ENCODE peak calls at places on chromosome 13, in five cellular contexts. One of them, this sample, is unnamed. For H3K36me3, the result is how much of the 10 kb centered on the place peaks cover.

GRCh38 chr13:23621316-23621645 is 51.1 kb downstream of the TNFRSF19 start:
- DNase-seq in uterus: no peak
- DNase-seq in thoracic aorta: no peak
- DNase-seq in ovary: no peak
- DNase-seq in suprapubic skin: no peak
- DNase-seq in this sample: no peak

GRCh38 chr13:74406439-74406838 is 272.2 kb upstream of the KLF12 start:
- DNase-seq in ovary: no peak
- DNase-seq in suprapubic skin: no peak
- DNase-seq in thoracic aorta: no peak
- DNase-seq in uterus: no peak
- DNase-seq in this sample: no peak

GRCh38 chr13:94345374-94346195 is 133.9 kb downstream of the DCT start:
- DNase-seq in ovary: no peak
- DNase-seq in suprapubic skin: no peak
- DNase-seq in uterus: no peak
- DNase-seq in thoracic aorta: no peak
- DNase-seq in this sample: no peak

GRCh38 chr13:74774252-74774651 is 640.0 kb upstream of the KLF12 start:
- DNase-seq in uterus: no peak
- DNase-seq in suprapubic skin: no peak
- DNase-seq in thoracic aorta: no peak
- DNase-seq in ovary: no peak
- DNase-seq in this sample: no peak

GRCh38 chr13:110106726-110107125 is 200.2 kb downstream of the COL4A1 start:
- DNase-seq in uterus: peak
- DNase-seq in thoracic aorta: no peak
- DNase-seq in ovary: no peak
- DNase-seq in suprapubic skin: no peak
- DNase-seq in this sample: peak

GRCh38 chr13:32905063-32905863 is 111.0 kb upstream of the KL start:
- DNase-seq in thoracic aorta: no peak
- DNase-seq in uterus: no peak
- DNase-seq in ovary: no peak
- DNase-seq in suprapubic skin: no peak
- DNase-seq in this sample: no peak

GRCh38 chr13:110409581-110409992 is 102.5 kb downstream of the COL4A2 start:
- DNase-seq in suprapubic skin: no peak
- DNase-seq in ovary: no peak
- DNase-seq in thoracic aorta: no peak
- DNase-seq in uterus: peak
- DNase-seq in this sample: no peak

GRCh38 chr13:22738357-22738756 is 442.4 kb upstream of the SGCG start:
- DNase-seq in thoracic aorta: no peak
- DNase-seq in suprapubic skin: no peak
- DNase-seq in uterus: no peak
- DNase-seq in ovary: no peak
- DNase-seq in this sample: no peak

GRCh38 chr13:110390572-110390971 is 83.5 kb downstream of the COL4A2 start:
- DNase-seq in ovary: no peak
- DNase-seq in uterus: peak
- DNase-seq in thoracic aorta: no peak
- DNase-seq in suprapubic skin: no peak
- DNase-seq in this sample: no peak

GRCh38 chr13:38849316-38849715 is 141.3 kb downstream of the STOML3 start:
- DNase-seq in suprapubic skin: no peak
- DNase-seq in ovary: no peak
- DNase-seq in uterus: no peak
- DNase-seq in thoracic aorta: no peak
- DNase-seq in this sample: no peak

GRCh38 chr13:60448907-60449510 is 52.0 kb downstream of the TDRD3 start:
- DNase-seq in ovary: no peak
- DNase-seq in suprapubic skin: no peak
- DNase-seq in uterus: no peak
- DNase-seq in thoracic aorta: no peak
- DNase-seq in this sample: no peak

GRCh38 chr13:23235994-23236393 is 55.2 kb downstream of the SGCG start:
- DNase-seq in uterus: no peak
- DNase-seq in thoracic aorta: no peak
- DNase-seq in suprapubic skin: no peak
- DNase-seq in ovary: no peak
- DNase-seq in this sample: no peak

GRCh38 chr13:109385161-109385560 is 401.2 kb downstream of the IRS2 start:
- DNase-seq in ovary: no peak
- DNase-seq in uterus: no peak
- DNase-seq in thoracic aorta: no peak
- DNase-seq in suprapubic skin: no peak
- DNase-seq in this sample: no peak

GRCh38 chr13:110067355-110068175 is 239.4 kb downstream of the COL4A1 start:
- DNase-seq in thoracic aorta: no peak
- DNase-seq in ovary: no peak
- DNase-seq in suprapubic skin: no peak
- DNase-seq in uterus: peak
- DNase-seq in this sample: no peak

GRCh38 chr13:49683489-49683888 is 7.8 kb downstream of the EBPL start:
- DNase-seq in thoracic aorta: no peak
- DNase-seq in ovary: no peak
- DNase-seq in uterus: no peak
- DNase-seq in suprapubic skin: no peak
- DNase-seq in this sample: no peak

GRCh38 chr13:30832845-30833332 is 73.2 kb upstream of the MEDAG start:
- DNase-seq in uterus: peak
- DNase-seq in suprapubic skin: peak
- DNase-seq in ovary: peak
- DNase-seq in thoracic aorta: no peak
- DNase-seq in this sample: peak

GRCh38 chr13:49046534-49046933 is 70.8 kb downstream of the FNDC3A start:
- DNase-seq in uterus: no peak
- DNase-seq in thoracic aorta: no peak
- DNase-seq in suprapubic skin: no peak
- DNase-seq in ovary: no peak
- DNase-seq in this sample: no peak

GRCh38 chr13:51795419-51795818 is 8.5 kb downstream of the DHRS12 start:
- DNase-seq in ovary: no peak
- DNase-seq in suprapubic skin: no peak
- DNase-seq in uterus: no peak
- DNase-seq in thoracic aorta: no peak
- DNase-seq in this sample: no peak

GRCh38 chr13:96673825-96674224 is 320.5 kb downstream of the OXGR1 start:
- DNase-seq in uterus: no peak
- DNase-seq in ovary: no peak
- DNase-seq in thoracic aorta: no peak
- DNase-seq in suprapubic skin: no peak
- DNase-seq in this sample: no peak

GRCh38 chr13:60260440-60260839 is 96.7 kb upstream of the DIAPH3 start:
- DNase-seq in uterus: no peak
- DNase-seq in thoracic aorta: no peak
- DNase-seq in suprapubic skin: no peak
- DNase-seq in ovary: no peak
- DNase-seq in this sample: no peak

GRCh38 chr13:110637747-110638146 is 22.4 kb downstream of the NAXD start:
- DNase-seq in suprapubic skin: no peak
- DNase-seq in ovary: no peak
- DNase-seq in thoracic aorta: no peak
- DNase-seq in uterus: no peak
- DNase-seq in this sample: no peak

GRCh38 chr13:64158910-64159309 is 2743.3 kb upstream of the PCDH20 start:
- DNase-seq in suprapubic skin: no peak
- DNase-seq in uterus: no peak
- DNase-seq in ovary: no peak
- DNase-seq in thoracic aorta: no peak
- DNase-seq in this sample: no peak

GRCh38 chr13:99703908-99704307 is 202.6 kb downstream of the TM9SF2 start:
- DNase-seq in uterus: no peak
- DNase-seq in suprapubic skin: no peak
- DNase-seq in thoracic aorta: no peak
- DNase-seq in ovary: no peak
- DNase-seq in this sample: no peak

GRCh38 chr13:24851546-24851945 is 87.6 kb downstream of the RNF17 start:
- DNase-seq in ovary: no peak
- DNase-seq in suprapubic skin: no peak
- DNase-seq in thoracic aorta: no peak
- DNase-seq in uterus: no peak
- DNase-seq in this sample: no peak

GRCh38 chr13:52804202-52804641 is 44.2 kb downstream of the PCDH8 start:
- DNase-seq in suprapubic skin: no peak
- DNase-seq in ovary: no peak
- DNase-seq in uterus: no peak
- DNase-seq in thoracic aorta: no peak
- DNase-seq in this sample: no peak

GRCh38 chr13:68170961-68171360 is 940.8 kb upstream of the PCDH9 start:
- DNase-seq in thoracic aorta: no peak
- DNase-seq in ovary: no peak
- DNase-seq in suprapubic skin: no peak
- DNase-seq in uterus: no peak
- DNase-seq in this sample: no peak

GRCh38 chr13:43268632-43269031 is 245.2 kb downstream of the DNAJC15 start:
- DNase-seq in suprapubic skin: no peak
- DNase-seq in thoracic aorta: no peak
- DNase-seq in uterus: no peak
- DNase-seq in ovary: no peak
- DNase-seq in this sample: no peak

GRCh38 chr13:33349996-33350826 is 64.7 kb upstream of the STARD13 start:
- DNase-seq in ovary: peak
- DNase-seq in suprapubic skin: peak
- DNase-seq in thoracic aorta: no peak
- DNase-seq in uterus: peak
- DNase-seq in this sample: peak

GRCh38 chr13:30905932-30906383 is at the start of gene MEDAG:
- DNase-seq in ovary: peak
- DNase-seq in thoracic aorta: peak
- DNase-seq in uterus: peak
- DNase-seq in suprapubic skin: peak
- DNase-seq in this sample: peak

GRCh38 chr13:97141564-97142005 is 80.5 kb upstream of the MBNL2 start:
- DNase-seq in suprapubic skin: peak
- DNase-seq in uterus: peak
- DNase-seq in thoracic aorta: no peak
- DNase-seq in ovary: no peak
- DNase-seq in this sample: no peak

DNA sequence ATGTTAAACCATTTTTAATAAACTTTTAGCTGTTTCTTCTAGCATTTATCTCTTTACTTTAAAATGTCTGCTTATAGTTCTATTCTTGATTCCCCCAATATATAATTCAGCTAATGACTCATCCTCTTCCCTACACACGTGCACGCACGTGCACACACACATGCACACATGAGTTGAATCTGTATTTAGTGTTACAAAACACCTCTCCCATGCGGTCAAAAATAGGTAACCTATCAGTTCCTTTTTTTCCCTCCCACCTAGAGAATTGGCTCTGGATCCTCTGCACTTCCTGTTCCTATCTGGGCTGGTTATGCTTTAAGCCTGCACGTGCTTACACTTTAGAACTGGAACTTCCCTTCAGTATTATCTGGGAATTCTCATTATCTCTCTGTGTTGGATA is 144.1 kb downstream of the PAN3 start:
- DNase-seq in uterus: no peak
- DNase-seq in thoracic aorta: no peak
- DNase-seq in ovary: no peak
- DNase-seq in suprapubic skin: no peak
- DNase-seq in this sample: no peak
- H3K36me3 ChIP-seq in uterus: under half
- H3K36me3 ChIP-seq in thoracic aorta: under half
- H3K36me3 ChIP-seq in ovary: under half
- H3K36me3 ChIP-seq in suprapubic skin: half or more
- H3K36me3 ChIP-seq in this sample: under half

GRCh38 chr13:46639033-46639981 is 86.3 kb downstream of the LRCH1 start:
- DNase-seq in ovary: no peak
- DNase-seq in thoracic aorta: no peak
- DNase-seq in uterus: no peak
- DNase-seq in suprapubic skin: no peak
- DNase-seq in this sample: no peak

GRCh38 chr13:46642254-46642653 is 89.3 kb downstream of the LRCH1 start:
- DNase-seq in uterus: no peak
- DNase-seq in thoracic aorta: no peak
- DNase-seq in suprapubic skin: no peak
- DNase-seq in ovary: no peak
- DNase-seq in this sample: no peak

GRCh38 chr13:46640843-46641242 is 87.9 kb downstream of the LRCH1 start:
- DNase-seq in suprapubic skin: no peak
- DNase-seq in ovary: no peak
- DNase-seq in uterus: no peak
- DNase-seq in thoracic aorta: no peak
- DNase-seq in this sample: no peak

GRCh38 chr13:46643165-46643777 is 90.3 kb downstream of the LRCH1 start:
- DNase-seq in uterus: no peak
- DNase-seq in ovary: no peak
- DNase-seq in thoracic aorta: no peak
- DNase-seq in suprapubic skin: no peak
- DNase-seq in this sample: no peak

GRCh38 chr13:46641274-46642081 is 88.5 kb downstream of the LRCH1 start:
- DNase-seq in suprapubic skin: no peak
- DNase-seq in thoracic aorta: no peak
- DNase-seq in ovary: no peak
- DNase-seq in uterus: peak
- DNase-seq in this sample: no peak
- TF ChIP-seq CTCF in suprapubic skin: no peak
- TF ChIP-seq CTCF in thoracic aorta: no peak
- TF ChIP-seq CTCF in ovary: no peak
- TF ChIP-seq CTCF in uterus: no peak
- TF ChIP-seq CTCF in this sample: no peak

GRCh38 chr13:26476111-26476743 is 81.3 kb upstream of the WASF3 start:
- DNase-seq in uterus: no peak
- DNase-seq in suprapubic skin: no peak
- DNase-seq in thoracic aorta: no peak
- DNase-seq in ovary: no peak
- DNase-seq in this sample: peak
- H3K27ac ChIP-seq in uterus: no peak
- H3K27ac ChIP-seq in suprapubic skin: peak
- H3K27ac ChIP-seq in thoracic aorta: peak
- H3K27ac ChIP-seq in ovary: no peak
- H3K27ac ChIP-seq in this sample: peak

DNA sequence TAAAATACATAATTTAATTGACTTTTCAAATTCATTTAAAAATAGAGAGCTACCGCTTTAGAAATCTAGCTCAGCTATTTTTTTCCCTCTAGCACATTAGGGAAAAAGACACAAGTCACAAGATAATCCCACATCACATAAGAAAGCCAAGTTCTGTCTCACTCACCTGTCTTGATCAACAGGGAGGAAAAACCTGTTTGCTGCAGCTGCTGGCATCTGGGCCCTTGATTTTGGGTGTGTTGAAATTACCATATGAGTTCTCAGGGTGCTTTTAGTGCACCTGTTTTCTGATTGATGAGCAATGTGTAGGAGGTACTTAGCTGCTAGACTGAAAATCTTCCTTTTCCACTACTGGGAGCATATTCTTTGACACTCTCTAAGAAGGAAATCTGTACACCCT is 53.8 kb downstream of the ZDHHC20 start:
- DNase-seq in uterus: no peak
- DNase-seq in suprapubic skin: no peak
- DNase-seq in thoracic aorta: no peak
- DNase-seq in ovary: no peak
- DNase-seq in this sample: no peak
- H3K36me3 ChIP-seq in uterus: under half
- H3K36me3 ChIP-seq in suprapubic skin: under half
- H3K36me3 ChIP-seq in thoracic aorta: under half
- H3K36me3 ChIP-seq in ovary: under half
- H3K36me3 ChIP-seq in this sample: under half